ENCODE peak calls at places on chromosomes 2 and 18, in five cellular contexts. S, D, H, I and O are unnamed samples. For H3K9me3, H3K36me3 and H3K27me3, the result is how much of the 10 kb centered on the place peaks cover.

GRCh38 chr2:72211777-72212515 is 64.3 kb upstream of the CYP26B1 start:
- DNase-seq in S (no peak), H (no peak), I (no peak), D (no peak), O (no peak)

GRCh38 chr2:1227289-1227900 is 185.9 kb upstream of the TPO start:
- DNase-seq in S (no peak), H (no peak), I (no peak), D (no peak), O (no peak)

GRCh38 chr2:17610521-17610920 is 70.0 kb downstream of the VSNL1 start:
- DNase-seq in S (no peak), D (no peak), H (no peak), I (no peak), O (no peak)

GRCh38 chr2:11581797-11582525 is 48.1 kb downstream of the GREB1 start:
- DNase-seq in H (no peak), I (no peak), S (no peak), D (peak), O (no peak)

GRCh38 chr2:233063976-233064411 is 3.9 kb downstream of the INPP5D start:
- DNase-seq in I (no peak), H (peak), D (no peak), S (no peak), O (no peak)

GRCh38 chr2:203533696-203534471 is 1.2 kb downstream of the RAPH1 start:
- DNase-seq in I (peak), H (no peak), D (no peak), S (no peak), O (no peak)

GRCh38 chr2:223005496-223005895 is 46.5 kb upstream of the KCNE4 start:
- DNase-seq in I (no peak), S (no peak), D (no peak), H (no peak), O (no peak)

GRCh38 chr18:57791192-57791591 is 11.9 kb downstream of the ATP8B1 start:
- DNase-seq in D (no peak), H (no peak), S (no peak), I (no peak), O (no peak)

GRCh38 chr18:21684731-21685130 is 19.8 kb downstream of the ABHD3 start:
- DNase-seq in S (no peak), I (no peak), D (no peak), H (no peak), O (no peak)

GRCh38 chr2:72132981-72133720 is 14.5 kb downstream of the CYP26B1 start:
- DNase-seq in I (no peak), D (peak), H (peak), S (no peak), O (no peak)

GRCh38 chr2:83901322-83901721 is 557.8 kb downstream of the SUCLG1 start:
- DNase-seq in I (no peak), S (no peak), H (no peak), D (no peak), O (no peak)

GRCh38 chr2:162221064-162221463 is 22.2 kb downstream of the FAP start:
- DNase-seq in S (peak), H (peak), D (peak), I (peak), O (peak)

GRCh38 chr2:11998626-11999378 is 252.4 kb downstream of the LPIN1 start:
- DNase-seq in S (no peak), H (no peak), D (no peak), I (peak), O (no peak)

GRCh38 chr18:68791801-68792200 is 6.1 kb upstream of the CCDC102B start:
- DNase-seq in S (no peak), I (no peak), D (no peak), H (no peak), O (no peak)

GRCh38 chr18:75074196-75075015 is 134.5 kb downstream of the PTGR3 start:
- DNase-seq in S (no peak), D (no peak), I (no peak), H (no peak), O (no peak)

GRCh38 chr2:236643480-236643879 is 73.9 kb downstream of the ACKR3 start:
- DNase-seq in H (peak), I (no peak), S (no peak), D (no peak), O (no peak)

GRCh38 chr2:206392118-206392517 is 51.2 kb upstream of the ADAM23 start:
- DNase-seq in I (peak), D (no peak), S (peak), H (no peak), O (peak)

GRCh38 chr18:40939636-40940035 is 1015.4 kb upstream of the PIK3C3 start:
- DNase-seq in D (no peak), H (no peak), I (no peak), S (no peak), O (peak)

GRCh38 chr2:36615214-36615613 is 17.2 kb upstream of the FEZ2 start:
- DNase-seq in H (no peak), I (no peak), S (peak), D (no peak), O (peak)

GRCh38 chr2:118058979-118059378 is 29.3 kb upstream of the INSIG2 start:
- DNase-seq in H (no peak), I (no peak), D (no peak), S (no peak), O (no peak)

GRCh38 chr2:224160917-224161316 is 121.8 kb upstream of the SERPINE2 start:
- DNase-seq in S (no peak), H (no peak), D (peak), I (no peak), O (peak)

GRCh38 chr18:75226301-75226955 is 15.8 kb downstream of the TSHZ1 start:
- DNase-seq in S (no peak), H (no peak), D (no peak), I (no peak), O (no peak)

GRCh38 chr2:85949280-85949679 is 60.5 kb upstream of the ST3GAL5 start:
- DNase-seq in D (no peak), I (no peak), H (no peak), S (no peak), O (no peak)

GRCh38 chr2:32491346-32491745 is 134.5 kb downstream of the BIRC6 start:
- DNase-seq in H (no peak), I (no peak), S (no peak), D (no peak), O (no peak)

GRCh38 chr2:215829261-215829660 is 184.1 kb downstream of the MREG start:
- DNase-seq in S (no peak), D (no peak), H (no peak), I (no peak), O (no peak)

GRCh38 chr2:203656522-203657287 is 49.7 kb upstream of the CD28 start:
- DNase-seq in H (peak), D (no peak), S (no peak), I (no peak), O (no peak)

GRCh38 chr2:187654535-187654934 is 100.3 kb upstream of the TFPI start:
- DNase-seq in D (no peak), S (no peak), I (peak), H (no peak), O (peak)

GRCh38 chr2:129191530-129191929 is 787.9 kb upstream of the RAB6C start:
- DNase-seq in D (no peak), H (no peak), I (no peak), S (no peak), O (no peak)

GRCh38 chr2:74919827-74920226 is 38.6 kb upstream of the POLE4 start:
- DNase-seq in D (peak), I (peak), H (peak), S (peak), O (peak)

GRCh38 chr2:163044116-163044515 is 205.5 kb upstream of the KCNH7 start:
- DNase-seq in H (no peak), I (peak), D (no peak), S (no peak), O (no peak)

GRCh38 chr2:192498747-192499146 is 304.0 kb upstream of the TMEFF2 start:
- DNase-seq in H (no peak), D (no peak), S (no peak), I (no peak), O (no peak)

GRCh38 chr2:45169339-45170190 is 160.3 kb upstream of the SIX2 start:
- DNase-seq in D (no peak), I (peak), H (no peak), S (no peak), O (peak)

GRCh38 chr2:37436324-37436723 is 91.9 kb downstream of the QPCT start:
- DNase-seq in H (no peak), I (no peak), D (no peak), S (no peak), O (no peak)

GRCh38 chr2:119179951-119180350 is 21.4 kb upstream of the C1QL2 start:
- DNase-seq in D (no peak), I (no peak), S (no peak), H (no peak), O (peak)

GRCh38 chr2:197500503-197501179 is 462 bp downstream of the HSPE1 start:
- DNase-seq in S (no peak), I (no peak), D (no peak), H (no peak), O (no peak)

GRCh38 chr2:129144082-129144791 is 825.6 kb upstream of the HS6ST1 start:
- DNase-seq in I (no peak), H (no peak), S (no peak), D (no peak), O (no peak)

GRCh38 chr2:200602584-200602983 is 16.8 kb downstream of the AOX1 start:
- DNase-seq in I (peak), D (no peak), S (no peak), H (no peak), O (no peak)

GRCh38 chr18:76897257-76897656 is 74.9 kb downstream of the ZNF236 start:
- DNase-seq in I (no peak), S (no peak), D (no peak), H (no peak), O (no peak)
- H3K9me3 ChIP-seq in I (under half), S (under half), D (under half), H (under half), O (under half)

GRCh38 chr2:201735486-201735885 is 37.0 kb upstream of the MPP4 start:
- DNase-seq in D (no peak), H (no peak), I (no peak), S (no peak), O (no peak)

GRCh38 chr2:201734111-201734510 is 35.7 kb upstream of the MPP4 start:
- DNase-seq in S (no peak), I (no peak), H (no peak), D (no peak), O (no peak)

GRCh38 chr2:201730651-201731280 is 32.3 kb upstream of the MPP4 start:
- DNase-seq in H (no peak), I (no peak), D (no peak), S (no peak), O (no peak)

DNA sequence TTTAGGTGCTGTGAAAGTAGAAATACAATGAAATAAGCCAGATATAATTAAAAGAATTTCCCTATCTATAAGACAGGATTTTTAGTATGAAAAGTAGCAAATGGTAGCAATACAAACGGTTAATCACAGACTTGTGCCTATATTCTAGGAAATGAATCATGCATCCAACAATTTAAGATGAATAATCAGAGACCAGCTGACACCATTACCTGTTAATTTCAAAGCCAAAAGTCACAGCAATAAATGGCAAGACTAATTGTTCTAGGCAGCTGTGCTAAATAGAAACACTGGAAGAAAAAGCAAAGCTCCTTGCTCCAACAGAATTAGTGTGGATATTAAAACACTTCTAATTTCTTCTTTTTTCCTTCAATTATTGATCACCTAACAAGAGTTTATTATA is 35.1 kb upstream of the MPP4 start:
- DNase-seq in S (no peak), I (no peak), H (no peak), D (no peak), O (no peak)
- H3K36me3 ChIP-seq in S (under half), I (under half), H (half or more), D (under half), O (under half)

GRCh38 chr2:188978291-188979081 is 4.3 kb downstream of the COL3A1 start:
- DNase-seq in H (no peak), I (peak), S (no peak), D (peak), O (peak)
- H3K27me3 ChIP-seq in H (under half), I (under half), S (under half), D (under half), O (under half)

GRCh38 chr2:148699830-148700229 is 55.3 kb downstream of the EPC2 start:
- DNase-seq in I (no peak), H (no peak), D (no peak), S (no peak), O (no peak)

GRCh38 chr2:148702475-148702874 is 57.9 kb downstream of the EPC2 start:
- DNase-seq in D (no peak), H (no peak), I (no peak), S (no peak), O (no peak)

GRCh38 chr2:148701877-148702276 is 57.3 kb downstream of the EPC2 start:
- DNase-seq in H (no peak), S (no peak), D (no peak), I (no peak), O (no peak)

GRCh38 chr2:148704247-148704646 is 59.7 kb downstream of the EPC2 start:
- DNase-seq in D (no peak), I (no peak), H (no peak), S (no peak), O (no peak)

DNA sequence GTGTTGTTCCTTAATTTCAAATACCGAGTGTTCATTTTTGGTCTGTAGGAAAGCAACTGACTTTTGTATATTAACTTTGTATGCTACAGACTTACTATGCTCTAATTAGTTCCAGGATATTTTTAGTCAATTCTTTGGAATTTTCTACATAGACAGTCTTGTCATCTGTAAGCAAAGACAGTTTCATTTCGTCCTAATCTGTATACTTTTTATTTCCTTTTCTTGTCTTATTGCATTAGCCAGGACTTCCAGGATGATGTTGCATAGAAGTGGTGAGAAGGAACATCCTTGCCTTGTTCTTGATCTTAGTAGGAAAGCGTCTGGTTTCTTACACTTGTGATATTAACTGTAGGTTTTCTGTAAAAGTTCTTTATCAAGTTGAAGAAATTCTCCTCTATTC is 56.5 kb downstream of the EPC2 start:
- DNase-seq in S (no peak), H (no peak), D (no peak), I (no peak), O (no peak)
- H3K9me3 ChIP-seq in S (under half), H (under half), D (under half), I (under half), O (under half)

DNA sequence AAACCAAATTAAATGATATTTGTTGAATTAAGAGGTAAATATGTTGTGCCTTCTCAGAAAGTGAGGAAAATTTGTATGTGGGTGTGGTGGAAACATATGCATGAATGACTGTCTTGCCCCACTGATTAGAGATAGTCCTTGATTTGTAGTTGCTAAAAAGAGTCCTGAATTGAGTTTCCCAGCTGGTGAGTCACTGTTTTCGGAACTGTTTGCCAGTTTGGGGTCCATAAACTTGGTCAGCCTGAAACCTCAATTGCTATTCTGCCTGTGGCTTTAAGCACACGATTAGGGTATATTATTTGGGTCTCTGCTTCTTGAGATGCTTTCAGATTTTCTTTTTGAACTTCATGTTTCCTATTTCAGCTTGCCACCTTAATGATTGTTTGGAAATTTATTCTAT is 53.3 kb downstream of the PIKFYVE start:
- DNase-seq in I (no peak), D (no peak), H (no peak), S (no peak), O (no peak)
- H3K36me3 ChIP-seq in I (under half), D (under half), H (under half), S (half or more), O (under half)

DNA sequence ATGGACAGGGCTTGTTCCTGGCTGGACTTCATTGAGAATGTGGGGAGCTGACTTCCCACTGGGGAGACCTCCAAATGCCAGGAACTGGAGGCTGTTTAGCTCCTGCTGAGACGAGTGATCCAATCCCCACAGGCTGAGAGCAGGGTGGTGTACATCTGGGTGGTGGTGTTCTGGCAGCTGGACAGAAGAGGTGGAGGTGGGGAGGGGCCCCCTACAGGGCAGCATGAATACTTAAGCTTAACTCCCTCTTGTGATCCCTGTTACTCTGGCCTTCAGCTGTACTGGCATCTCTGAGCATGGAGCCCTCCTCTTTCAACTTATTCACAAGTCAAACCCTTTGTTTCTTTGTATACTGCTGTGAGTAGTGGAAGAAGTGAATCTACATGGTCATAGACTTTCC is 167.8 kb upstream of the LYPD1 start:
- DNase-seq in I (peak), S (no peak), H (no peak), D (no peak), O (no peak)
- H3K27me3 ChIP-seq in I (under half), S (under half), H (under half), D (under half), O (under half)

GRCh38 chr2:133774675-133775005 is 206.4 kb upstream of the NCKAP5 start:
- DNase-seq in D (no peak), H (peak), I (no peak), S (no peak), O (peak)
- H3K9me3 ChIP-seq in D (under half), H (under half), I (under half), S (under half), O (under half)

GRCh38 chr18:9547767-9548166 is 66.6 kb downstream of the PPP4R1 start:
- DNase-seq in D (no peak), S (no peak), H (no peak), I (no peak), O (no peak)
- H3K36me3 ChIP-seq in D (under half), S (half or more), H (half or more), I (half or more), O (half or more)

DNA sequence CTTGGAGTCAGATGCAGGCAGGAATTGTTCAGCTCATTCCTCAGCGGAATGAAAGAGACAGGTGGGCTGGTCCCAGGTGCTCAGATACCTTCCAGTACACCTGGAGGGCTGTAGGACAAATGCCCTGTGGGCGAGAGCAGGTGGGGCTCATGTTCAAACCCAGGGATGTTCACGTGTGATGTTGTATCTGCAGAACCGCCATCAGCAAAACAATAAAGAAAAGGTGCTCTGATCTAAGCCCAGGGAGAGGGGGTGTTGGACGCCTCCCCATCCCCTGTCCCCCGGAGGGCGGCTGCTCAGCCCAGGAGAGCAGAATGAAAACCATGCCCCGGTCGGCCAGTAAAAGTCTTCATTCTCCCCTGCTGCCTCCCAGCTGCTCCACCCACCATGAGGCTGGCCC is 197.4 kb downstream of the HAUS1 start:
- DNase-seq in S (no peak), I (no peak), D (no peak), H (peak), O (no peak)
- H3K27me3 ChIP-seq in S (under half), I (under half), D (under half), H (under half), O (under half)

GRCh38 chr18:14969507-14969906 is 221.5 kb downstream of the ANKRD30B start:
- DNase-seq in I (no peak), H (no peak), S (no peak), D (no peak), O (no peak)
- H3K9me3 ChIP-seq in I (under half), H (under half), S (under half), D (under half), O (under half)